ENCODE peak calls at places on chromosomes 2 and 18, in ten cellular contexts. S is WERI-Rb-1, L is foreskin fibroblast, V is lower lobe of right lung, C is lower leg skin, B is HCT116, O is glutamatergic neuron, R is GM13976, U is sigmoid colon, T is neural progenitor cell. G is an unnamed sample.

GRCh38 chr2:98538280-98539041 is 69.9 kb downstream of the COA5 start:
- DNase-seq in V (no peak), S (no peak), O (no peak), B (no peak), L (no peak), T (no peak), U (no peak), C (no peak), R (no peak), G (no peak)

GRCh38 chr18:76255070-76255683 is 239.9 kb downstream of the ZNF516 start:
- DNase-seq in U (no peak), V (no peak), T (no peak), C (peak), R (no peak), S (no peak), L (no peak), O (no peak), B (peak), G (no peak)

GRCh38 chr18:36419913-36420531 is 122.5 kb downstream of the FHOD3 start:
- DNase-seq in R (no peak), V (no peak), S (no peak), O (no peak), L (peak), B (peak), C (no peak), T (no peak), U (no peak), G (no peak)

GRCh38 chr18:60053747-60054304 is 154.0 kb downstream of the PMAIP1 start:
- DNase-seq in C (no peak), T (peak), L (peak), V (no peak), R (no peak), S (no peak), B (peak), O (no peak), U (no peak), G (no peak)

GRCh38 chr2:100741880-100742814 is 77.8 kb upstream of the NPAS2 start:
- DNase-seq in T (no peak), V (no peak), U (peak), R (no peak), B (no peak), C (no peak), S (no peak), L (peak), O (no peak), G (no peak)

GRCh38 chr2:32002406-32002805 is 8.4 kb downstream of the MEMO1 start:
- DNase-seq in B (no peak), V (no peak), S (no peak), T (no peak), R (no peak), L (no peak), U (no peak), O (no peak), C (no peak), G (no peak)

GRCh38 chr2:48844418-48845155 is 89.1 kb upstream of the LHCGR start:
- DNase-seq in O (no peak), C (no peak), L (peak), T (no peak), R (no peak), V (no peak), B (no peak), S (no peak), U (no peak), G (no peak)

GRCh38 chr2:73823916-73824523 is 4.7 kb upstream of the STAMBP start:
- DNase-seq in O (no peak), V (no peak), L (peak), C (no peak), R (peak), S (peak), U (no peak), B (peak), T (peak), G (no peak)

GRCh38 chr2:230930928-230931555 is 6.0 kb upstream of the GPR55 start:
- DNase-seq in V (no peak), R (no peak), U (peak), S (no peak), T (no peak), B (no peak), C (no peak), L (no peak), O (no peak), G (no peak)

GRCh38 chr18:61413388-61413787 is 80.2 kb downstream of the CDH20 start:
- DNase-seq in R (no peak), S (no peak), B (no peak), U (no peak), T (no peak), V (no peak), O (no peak), C (no peak), L (no peak), G (no peak)

GRCh38 chr2:98039085-98039756 is 43.5 kb upstream of the TMEM131 start:
- DNase-seq in S (no peak), B (no peak), V (peak), O (no peak), R (no peak), L (no peak), C (no peak), U (no peak), T (no peak), G (no peak)

GRCh38 chr18:70132999-70133398 is 72.5 kb downstream of the RTTN start:
- DNase-seq in T (no peak), O (no peak), U (no peak), R (no peak), S (no peak), B (no peak), L (peak), C (no peak), V (no peak), G (no peak)

GRCh38 chr18:45958027-45958426 is 9.1 kb downstream of the EPG5 start:
- DNase-seq in B (no peak), S (no peak), C (no peak), U (no peak), O (no peak), L (no peak), R (no peak), V (no peak), T (no peak), G (no peak)

GRCh38 chr2:226508683-226509082 is 290.9 kb downstream of the IRS1 start:
- DNase-seq in T (no peak), B (no peak), R (no peak), O (no peak), S (no peak), L (no peak), U (no peak), V (no peak), C (no peak), G (no peak)

GRCh38 chr2:123091471-123091870 is 933.6 kb upstream of the CNTNAP5 start:
- DNase-seq in T (no peak), B (no peak), O (no peak), L (no peak), R (no peak), U (no peak), C (no peak), S (no peak), V (no peak), G (no peak)

GRCh38 chr18:12430137-12430990 is 22.6 kb downstream of the PRELID3A start:
- DNase-seq in T (no peak), B (no peak), R (no peak), C (no peak), U (no peak), S (no peak), L (no peak), O (no peak), V (no peak), G (no peak)

GRCh38 chr2:201358684-201359083 is 1.5 kb upstream of the FLACC1 start:
- DNase-seq in B (peak), O (no peak), C (no peak), S (no peak), T (no peak), U (no peak), R (no peak), L (peak), V (no peak), G (no peak)

GRCh38 chr2:28319118-28320008 is 73.3 kb upstream of the FOSL2 start:
- DNase-seq in T (peak), C (peak), R (no peak), L (peak), O (no peak), S (no peak), B (no peak), U (no peak), V (no peak), G (no peak)

GRCh38 chr2:28318462-28319117 is 74.1 kb upstream of the FOSL2 start:
- DNase-seq in V (no peak), U (no peak), O (no peak), S (no peak), R (no peak), C (peak), T (no peak), L (peak), B (no peak), G (no peak)

GRCh38 chr2:28321426-28321825 is 71.2 kb upstream of the FOSL2 start:
- DNase-seq in V (no peak), U (no peak), T (peak), L (no peak), O (no peak), B (no peak), C (no peak), S (no peak), R (no peak), G (no peak)

GRCh38 chr2:28320371-28320770 is 72.3 kb upstream of the FOSL2 start:
- DNase-seq in V (no peak), C (peak), L (no peak), B (no peak), T (no peak), U (no peak), S (no peak), R (no peak), O (no peak), G (no peak)

DNA sequence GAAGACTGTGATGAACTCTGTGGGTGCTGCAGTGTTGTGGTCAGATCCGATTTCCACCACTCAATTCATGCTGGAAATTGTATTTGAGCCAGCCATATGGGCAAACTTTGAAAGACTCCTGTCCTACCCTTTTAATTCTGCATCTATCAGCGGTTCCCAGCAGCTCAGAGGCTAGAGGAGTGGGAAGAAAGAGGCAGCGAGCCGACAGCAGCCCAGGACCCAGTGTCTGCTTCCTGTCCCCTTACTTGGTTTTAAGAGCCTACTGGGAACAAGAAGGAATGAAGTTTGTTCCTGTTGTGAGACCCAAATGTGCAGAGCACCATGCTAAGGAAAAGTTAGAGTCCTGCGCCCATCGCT is 72.7 kb upstream of the FOSL2 start:
- DNase-seq in O (no peak), T (no peak), C (peak), L (no peak), R (no peak), S (no peak), B (no peak), V (no peak), U (no peak), G (no peak)
- TF ChIP-seq CTCF in O (no peak), T (no peak), C (no peak), L (no peak), R (no peak), S (no peak), B (no peak), V (no peak), U (no peak), G (no peak)

GRCh38 chr18:54357660-54358494 is at the start of the genes C18orf54 and STARD6:
- DNase-seq in L (peak), S (peak), O (peak), U (peak), V (peak), R (peak), C (peak), T (peak), B (peak), G (peak)
- TF ChIP-seq CTCF in L (peak), S (peak), O (peak), U (no peak), V (peak), R (peak), C (no peak), T (peak), B (peak), G (peak)

DNA sequence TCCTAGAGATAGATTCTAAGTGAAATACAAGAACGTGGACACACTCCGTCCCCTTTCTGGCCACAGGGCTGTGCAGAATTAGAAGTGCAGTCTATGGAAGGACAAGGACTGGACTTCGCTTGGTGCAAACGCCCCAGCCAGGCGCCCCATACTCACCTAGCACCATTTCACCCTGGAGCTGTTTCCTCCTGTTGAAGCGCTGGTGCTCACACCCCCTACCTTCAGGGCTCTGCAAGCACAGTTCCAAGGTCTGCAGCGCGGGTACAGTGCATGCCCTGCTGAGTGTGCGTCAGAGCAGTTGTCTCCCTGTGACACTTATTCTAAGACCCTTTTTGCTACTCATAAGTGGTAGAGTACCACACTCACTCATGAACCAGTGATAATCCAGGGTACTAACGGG is 3.0 kb downstream of the HPCAL1 start:
- DNase-seq in T (peak), C (no peak), V (no peak), U (no peak), S (peak), R (no peak), O (no peak), B (no peak), L (no peak), G (no peak)
- TF ChIP-seq CTCF in T (peak), C (no peak), V (peak), U (no peak), S (peak), R (no peak), O (no peak), B (peak), L (no peak), G (no peak)

DNA sequence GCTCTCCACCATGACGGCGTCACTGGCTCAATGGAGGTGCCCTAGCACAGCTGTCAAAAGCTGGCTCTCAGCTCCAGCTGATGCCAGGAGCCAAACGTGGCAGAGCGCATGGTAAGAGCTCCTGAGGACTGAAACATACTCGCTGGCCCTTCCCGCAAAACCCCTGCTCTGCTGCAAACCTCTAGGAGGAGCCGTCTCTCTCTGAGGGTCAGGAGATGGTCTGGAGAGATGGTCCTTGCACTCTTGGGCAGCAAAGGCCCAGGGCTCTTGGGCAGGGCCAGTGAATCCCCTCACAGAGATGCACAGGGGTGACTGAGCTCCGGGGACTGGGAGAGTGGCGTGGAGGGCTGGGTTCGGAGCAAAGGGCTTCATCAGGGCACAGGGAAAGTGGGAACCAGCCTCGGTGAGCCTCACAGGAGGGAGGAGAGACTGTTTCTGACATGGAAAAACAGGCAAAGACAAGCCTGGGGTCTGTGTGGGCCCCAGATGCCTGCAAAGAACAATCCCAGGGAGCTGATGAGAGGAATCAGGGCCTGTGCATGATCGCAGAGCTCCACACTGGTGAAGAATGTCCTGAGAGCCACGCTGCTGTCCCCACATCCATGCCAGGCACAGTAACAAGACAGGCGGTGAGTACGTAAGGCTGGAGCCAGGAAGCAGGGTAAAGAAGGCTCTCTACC is 17.2 kb downstream of the SNORC start:
- DNase-seq in U (no peak), R (no peak), B (no peak), C (peak), O (peak), L (no peak), T (peak), S (peak), V (no peak), G (no peak)
- TF ChIP-seq CTCF in U (no peak), R (no peak), B (peak), C (no peak), O (no peak), L (peak), T (peak), S (peak), V (no peak), G (no peak)

GRCh38 chr2:63424329-63425078 is 163.8 kb downstream of the WDPCP start:
- DNase-seq in V (no peak), S (peak), R (peak), U (no peak), O (no peak), B (peak), C (no peak), L (peak), T (peak), G (no peak)
- TF ChIP-seq CTCF in V (peak), S (peak), R (peak), U (no peak), O (peak), B (peak), C (no peak), L (peak), T (peak), G (peak)

G was measured in natural killer cell.